ENCODE peak calls at places on chromosome 14, in four cellular contexts. R, B, U and P are unnamed samples.

GRCh38 chr14:92645841-92646478 is 102.5 kb downstream of the LGMN start:
- DNase-seq in B (no peak), U (no peak), R (no peak), P (no peak)

GRCh38 chr14:91388551-91388975 is 29.1 kb downstream of the CCDC88C start:
- DNase-seq in R (no peak), B (no peak), U (no peak), P (no peak)

GRCh38 chr14:68982581-68982980 is 3.5 kb upstream of the ACTN1 start:
- DNase-seq in U (no peak), B (no peak), R (no peak), P (no peak)

GRCh38 chr14:99647407-99647806 is 2.5 kb downstream of the HHIPL1 start:
- DNase-seq in B (no peak), R (no peak), U (no peak), P (no peak)

GRCh38 chr14:70887207-70888150 is 19.8 kb upstream of the PCNX1 start:
- DNase-seq in U (no peak), B (no peak), R (no peak), P (no peak)

GRCh38 chr14:55438066-55438683 is 2.2 kb downstream of the TBPL2 start:
- DNase-seq in B (peak), R (no peak), U (no peak), P (peak)

GRCh38 chr14:69612014-69612758 is 790 bp downstream of the SUSD6 start:
- DNase-seq in R (no peak), U (no peak), B (peak), P (peak)

GRCh38 chr14:70702154-70702553 is 60.4 kb downstream of the TTC9 start:
- DNase-seq in R (no peak), U (no peak), B (no peak), P (no peak)

GRCh38 chr14:74852922-74853530 is 22.9 kb downstream of the PROX2 start:
- DNase-seq in R (no peak), B (no peak), U (no peak), P (no peak)

GRCh38 chr14:86722612-86723253 is 1192.8 kb downstream of the FLRT2 start:
- DNase-seq in U (no peak), R (no peak), B (no peak), P (no peak)

GRCh38 chr14:39603942-39604341 is 171.7 kb upstream of the FBXO33 start:
- DNase-seq in U (no peak), R (no peak), B (no peak), P (no peak)

GRCh38 chr14:22908601-22909000 is 10.3 kb downstream of the RBM23 start:
- DNase-seq in B (no peak), R (no peak), U (no peak), P (no peak)

GRCh38 chr14:71486274-71486673 is 446.0 kb upstream of the RGS6 start:
- DNase-seq in U (no peak), R (no peak), B (peak), P (no peak)

GRCh38 chr14:54712371-54712998 is 145.6 kb downstream of the SAMD4A start:
- DNase-seq in B (peak), U (peak), R (no peak), P (no peak)

GRCh38 chr14:77301103-77301502 is 19.6 kb downstream of the POMT2 start:
- DNase-seq in B (peak), R (no peak), U (peak), P (peak)

GRCh38 chr14:63406341-63406740 is 87.6 kb upstream of the GPHB5 start:
- DNase-seq in R (no peak), U (no peak), B (no peak), P (no peak)

GRCh38 chr14:91892918-91893527 is 25.7 kb upstream of the TC2N start:
- DNase-seq in U (no peak), R (no peak), B (no peak), P (no peak)

GRCh38 chr14:104993306-104993705 is 7.7 kb downstream of the CLBA1 start:
- DNase-seq in R (no peak), B (no peak), U (no peak), P (no peak)

GRCh38 chr14:104639889-104640548 is 35.4 kb upstream of the TMEM179 start:
- DNase-seq in U (peak), B (peak), R (peak), P (peak)

GRCh38 chr14:21227150-21227549 is 42.1 kb downstream of the HNRNPC start:
- DNase-seq in B (no peak), R (no peak), U (no peak), P (no peak)

GRCh38 chr14:54567634-54568561 is 970 bp downstream of the SAMD4A start:
- DNase-seq in R (no peak), B (peak), U (peak), P (peak)

GRCh38 chr14:90732723-90733122 is 83.5 kb downstream of the TTC7B start:
- DNase-seq in U (no peak), B (no peak), R (no peak), P (no peak)

GRCh38 chr14:59422069-59422881 is 42.9 kb downstream of the GPR135 start:
- DNase-seq in R (no peak), B (no peak), U (no peak), P (no peak)

GRCh38 chr14:61761557-61761956 is 663 bp upstream of the SNAPC1 start:
- DNase-seq in B (no peak), R (no peak), U (no peak), P (no peak)

GRCh38 chr14:52827426-52827825 is 36.0 kb upstream of the GNPNAT1 start:
- DNase-seq in U (no peak), B (no peak), R (no peak), P (no peak)

GRCh38 chr14:54333511-54333910 is 63.3 kb upstream of the CDKN3 start:
- DNase-seq in U (no peak), B (no peak), R (no peak), P (no peak)

GRCh38 chr14:93456356-93456755 is 25.6 kb downstream of the UNC79 start:
- DNase-seq in R (no peak), B (no peak), U (no peak), P (no peak)

GRCh38 chr14:23147676-23148075 is 28.6 kb upstream of the CEBPE start:
- DNase-seq in R (no peak), U (peak), B (no peak), P (no peak)

GRCh38 chr14:104187121-104187889 is 48.9 kb downstream of the KIF26A start:
- DNase-seq in U (no peak), R (no peak), B (no peak), P (no peak)

GRCh38 chr14:54877015-54877702 is 25.5 kb downstream of the GCH1 start:
- DNase-seq in R (no peak), B (no peak), U (no peak), P (no peak)

GRCh38 chr14:90503582-90503981 is 106.8 kb downstream of the CALM1 start:
- DNase-seq in B (no peak), R (no peak), U (no peak), P (no peak)

GRCh38 chr14:24277606-24278321 is 6.4 kb upstream of the RABGGTA start:
- DNase-seq in U (peak), B (no peak), R (no peak), P (no peak)

GRCh38 chr14:64232095-64232830 is 61.9 kb downstream of the ESR2 start:
- DNase-seq in B (no peak), U (no peak), R (no peak), P (no peak)

GRCh38 chr14:68951800-68952540 is 27.1 kb downstream of the ACTN1 start:
- DNase-seq in R (no peak), B (no peak), U (peak), P (no peak)

GRCh38 chr14:91410781-91411536 is 6.7 kb downstream of the CCDC88C start:
- DNase-seq in B (no peak), R (no peak), U (no peak), P (no peak)

GRCh38 chr14:89578048-89578619 is 161.1 kb upstream of the FOXN3 start:
- DNase-seq in R (no peak), B (no peak), U (no peak), P (no peak)

GRCh38 chr14:59302313-59302712 is 113.8 kb downstream of the DAAM1 start:
- DNase-seq in B (no peak), R (no peak), U (no peak), P (no peak)